ENCODE peak calls at places on chromosomes 1 and 21, in nine cellular contexts. Y, E, O, U, Q, W, R, D and T are unnamed samples.

GRCh38 chr1:47934243-47934805 is 62.9 kb downstream of the TRABD2B start:
- DNase-seq in Y (peak), E (no peak), O (no peak), U (peak), Q (peak), W (no peak), R (no peak), D (no peak), T (no peak)

GRCh38 chr1:24955779-24956365 is 25.8 kb upstream of the RUNX3 start:
- DNase-seq in Y (no peak), E (no peak), O (no peak), U (no peak), Q (no peak), W (no peak), R (no peak), D (no peak), T (no peak)

GRCh38 chr21:42089093-42089631 is 18.0 kb downstream of the UMODL1 start:
- DNase-seq in Y (no peak), E (no peak), O (no peak), U (no peak), Q (no peak), W (no peak), R (no peak), D (no peak), T (no peak)

GRCh38 chr1:76281306-76281705 is 206.8 kb downstream of the ST6GALNAC3 start:
- DNase-seq in Y (no peak), E (peak), O (no peak), U (no peak), Q (no peak), W (no peak), R (no peak), D (peak), T (no peak)

GRCh38 chr1:55679971-55680370 is 464.8 kb upstream of the USP24 start:
- DNase-seq in Y (peak), E (no peak), O (no peak), U (no peak), Q (no peak), W (no peak), R (no peak), D (no peak), T (no peak)

GRCh38 chr1:224357626-224358124 is 996 bp downstream of the CNIH4 start:
- DNase-seq in Y (peak), E (no peak), O (no peak), U (no peak), Q (no peak), W (peak), R (no peak), D (no peak), T (peak)

GRCh38 chr1:226894826-226895225 is 24.4 kb downstream of the PSEN2 start:
- DNase-seq in Y (no peak), E (no peak), O (no peak), U (no peak), Q (no peak), W (no peak), R (no peak), D (no peak), T (no peak)

GRCh38 chr1:214005716-214006115 is 17.9 kb downstream of the PROX1 start:
- DNase-seq in Y (no peak), E (no peak), O (no peak), U (no peak), Q (no peak), W (no peak), R (no peak), D (no peak), T (no peak)

GRCh38 chr1:47849611-47850261 is 147.4 kb downstream of the TRABD2B start:
- DNase-seq in Y (no peak), E (no peak), O (peak), U (no peak), Q (no peak), W (no peak), R (no peak), D (no peak), T (no peak)

GRCh38 chr1:215863796-215864195 is 296.7 kb downstream of the KCTD3 start:
- DNase-seq in Y (no peak), E (no peak), O (no peak), U (no peak), Q (no peak), W (no peak), R (no peak), D (no peak), T (no peak)
- TF ChIP-seq CTCF in Y (no peak), E (no peak), O (no peak), U (no peak), Q (no peak), W (no peak), R (no peak), D (no peak), T (no peak)

GRCh38 chr1:159774465-159774864 is 6.3 kb upstream of the DUSP23 start:
- DNase-seq in Y (no peak), E (no peak), O (no peak), U (no peak), Q (no peak), W (no peak), R (no peak), D (no peak), T (no peak)

GRCh38 chr1:159779403-159779851 is 1.3 kb upstream of the DUSP23 start:
- DNase-seq in Y (peak), E (no peak), O (no peak), U (peak), Q (no peak), W (peak), R (no peak), D (no peak), T (no peak)

GRCh38 chr1:159778266-159778665 is 2.5 kb upstream of the DUSP23 start:
- DNase-seq in Y (no peak), E (no peak), O (no peak), U (no peak), Q (no peak), W (no peak), R (no peak), D (no peak), T (no peak)

GRCh38 chr1:159771501-159771900 is 9.3 kb upstream of the DUSP23 start:
- DNase-seq in Y (no peak), E (no peak), O (no peak), U (no peak), Q (no peak), W (no peak), R (no peak), D (no peak), T (no peak)

GRCh38 chr1:159775716-159776115 is 5.0 kb upstream of the DUSP23 start:
- DNase-seq in Y (no peak), E (no peak), O (no peak), U (peak), Q (no peak), W (peak), R (no peak), D (no peak), T (no peak)
- TF ChIP-seq CTCF in Y (no peak), E (peak), O (no peak), U (no peak), Q (no peak), W (peak), R (no peak), D (no peak), T (no peak)

GRCh38 chr1:167442142-167442848 is 76.0 kb downstream of the CD247 start:
- DNase-seq in Y (peak), E (peak), O (peak), U (peak), Q (peak), W (peak), R (peak), D (peak), T (peak)
- TF ChIP-seq CTCF in Y (peak), E (peak), O (peak), U (no peak), Q (peak), W (peak), R (peak), D (peak), T (peak)

GRCh38 chr1:235515844-235516512 is 11.7 kb upstream of the B3GALNT2 start:
- DNase-seq in Y (no peak), E (no peak), O (no peak), U (no peak), Q (no peak), W (no peak), R (no peak), D (no peak), T (no peak)

GRCh38 chr1:235507623-235508022 is 3.4 kb upstream of the B3GALNT2 start:
- DNase-seq in Y (no peak), E (peak), O (no peak), U (no peak), Q (no peak), W (no peak), R (no peak), D (no peak), T (no peak)

GRCh38 chr1:235513495-235514366 is 9.5 kb upstream of the B3GALNT2 start:
- DNase-seq in Y (peak), E (peak), O (no peak), U (peak), Q (no peak), W (no peak), R (no peak), D (no peak), T (no peak)

GRCh38 chr1:235516862-235517446 is 12.7 kb upstream of the B3GALNT2 start:
- DNase-seq in Y (no peak), E (no peak), O (no peak), U (no peak), Q (no peak), W (no peak), R (no peak), D (no peak), T (no peak)

GRCh38 chr1:235511470-235512240 is 7.4 kb upstream of the B3GALNT2 start:
- DNase-seq in Y (no peak), E (peak), O (no peak), U (no peak), Q (no peak), W (no peak), R (no peak), D (no peak), T (no peak)
- TF ChIP-seq CTCF in Y (peak), E (peak), O (no peak), U (no peak), Q (no peak), W (no peak), R (peak), D (no peak), T (no peak)

GRCh38 chr1:7185721-7186120 is 400.5 kb downstream of the CAMTA1 start:
- DNase-seq in Y (no peak), E (no peak), O (no peak), U (no peak), Q (no peak), W (no peak), R (no peak), D (no peak), T (no peak)

GRCh38 chr1:7186382-7187120 is 401.3 kb downstream of the CAMTA1 start:
- DNase-seq in Y (no peak), E (no peak), O (no peak), U (no peak), Q (no peak), W (no peak), R (no peak), D (no peak), T (no peak)

GRCh38 chr1:7190261-7190660 is 405.0 kb downstream of the CAMTA1 start:
- DNase-seq in Y (no peak), E (no peak), O (no peak), U (no peak), Q (no peak), W (no peak), R (no peak), D (no peak), T (no peak)

GRCh38 chr1:7192453-7192852 is 407.2 kb downstream of the CAMTA1 start:
- DNase-seq in Y (no peak), E (no peak), O (no peak), U (no peak), Q (no peak), W (no peak), R (no peak), D (no peak), T (no peak)

DNA sequence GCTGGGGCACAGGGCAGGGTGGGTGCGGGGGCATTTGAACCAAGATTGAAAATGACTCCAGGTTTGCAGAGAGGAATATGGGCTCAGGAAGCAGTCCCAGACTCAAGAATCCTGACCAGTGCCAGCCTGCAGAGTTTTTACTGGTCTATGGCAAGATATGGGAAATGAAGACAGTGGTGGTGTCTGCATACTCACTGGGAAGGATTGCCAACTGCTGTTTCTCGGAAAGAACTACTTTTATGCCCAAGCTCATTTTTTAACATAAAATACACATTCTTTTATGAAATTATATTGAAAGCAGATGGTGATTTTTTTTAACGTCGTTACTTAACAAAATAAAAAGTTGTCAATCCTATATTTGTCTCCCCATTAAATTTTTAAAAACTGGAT is 401.9 kb downstream of the CAMTA1 start:
- DNase-seq in Y (no peak), E (no peak), O (no peak), U (no peak), Q (no peak), W (no peak), R (no peak), D (no peak), T (no peak)
- TF ChIP-seq CTCF in Y (no peak), E (no peak), O (no peak), U (no peak), Q (no peak), W (no peak), R (no peak), D (no peak), T (no peak)

DNA sequence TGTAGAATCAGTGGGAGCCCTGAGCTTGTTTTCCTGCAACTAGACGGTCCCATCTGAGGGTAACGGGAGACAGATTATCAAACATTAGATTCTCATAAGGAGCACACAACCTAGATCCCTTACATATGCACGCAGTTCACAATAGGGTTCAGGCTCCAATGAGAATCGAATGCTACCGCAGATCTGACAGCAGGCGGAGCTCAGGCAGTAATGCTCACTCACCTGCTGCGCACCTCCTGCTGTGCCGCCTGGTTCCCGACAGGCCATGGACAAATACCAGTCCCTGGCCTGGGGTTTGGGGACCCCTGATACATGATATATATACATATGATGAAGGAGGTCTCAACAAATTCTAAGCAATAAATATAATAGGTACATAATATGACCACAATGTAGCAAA is 19.7 kb upstream of the SMIM12 start:
- DNase-seq in Y (no peak), E (no peak), O (no peak), U (no peak), Q (peak), W (no peak), R (no peak), D (no peak), T (no peak)
- TF ChIP-seq CTCF in Y (no peak), E (no peak), O (no peak), U (no peak), Q (peak), W (no peak), R (no peak), D (no peak), T (no peak)